ENCODE peak calls at places on chromosomes 16 and 17, in eight cellular contexts. N is H9, U is right lobe of liver, Y is spleen, W is nephron progenitor cell, V is ascending aorta, Z is PC-9, S is uterus. X is an unnamed sample.

GRCh38 chr17:57945999-57946797 is 9.0 kb downstream of the CUEDC1 start:
- DNase-seq in Z (no peak), W (no peak), U (no peak), N (no peak), S (no peak), V (no peak), Y (no peak), X (no peak)

GRCh38 chr16:56764835-56765234 is 34.9 kb downstream of the NUP93 start:
- DNase-seq in V (no peak), Z (no peak), U (no peak), S (no peak), N (no peak), Y (no peak), W (no peak), X (no peak)

GRCh38 chr16:72246423-72246822 is 74.5 kb upstream of the PMFBP1 start:
- DNase-seq in Z (no peak), N (no peak), V (no peak), Y (no peak), U (no peak), S (no peak), W (no peak), X (no peak)

GRCh38 chr17:40819528-40820125 is 2.8 kb downstream of the KRT10 start:
- DNase-seq in S (no peak), W (no peak), U (no peak), Z (no peak), Y (no peak), V (no peak), N (no peak), X (peak)

GRCh38 chr17:78933959-78934568 is 8.9 kb upstream of the TIMP2 start:
- DNase-seq in N (peak), Z (peak), S (peak), U (peak), V (peak), W (peak), Y (peak), X (peak)

GRCh38 chr17:72136692-72137550 is 16.1 kb downstream of the SOX9 start:
- DNase-seq in S (no peak), V (no peak), U (no peak), W (no peak), Z (no peak), Y (no peak), N (no peak), X (no peak)

GRCh38 chr17:50656509-50656908 is 21.8 kb downstream of the ABCC3 start:
- DNase-seq in Y (no peak), N (no peak), W (no peak), U (no peak), S (no peak), V (no peak), Z (no peak), X (no peak)

GRCh38 chr16:12262454-12263180 is 286.1 kb downstream of the SNX29 start:
- DNase-seq in Y (no peak), S (no peak), N (no peak), W (no peak), V (no peak), U (peak), Z (no peak), X (no peak)

GRCh38 chr17:3621146-3621720 is 12.0 kb upstream of the TRPV1 start:
- DNase-seq in S (no peak), U (no peak), Y (no peak), V (no peak), W (no peak), Z (no peak), N (no peak), X (no peak)

GRCh38 chr16:67386861-67387455 is 6.3 kb downstream of the TPPP3 start:
- DNase-seq in V (peak), N (no peak), Z (no peak), W (no peak), S (no peak), U (no peak), Y (no peak), X (no peak)

GRCh38 chr16:12120982-12121652 is 144.6 kb downstream of the SNX29 start:
- DNase-seq in V (no peak), U (no peak), N (no peak), Z (no peak), Y (no peak), W (no peak), S (no peak), X (no peak)

GRCh38 chr17:62704381-62704971 is 77.0 kb downstream of the MRC2 start:
- DNase-seq in N (peak), Z (peak), W (peak), Y (peak), U (no peak), S (peak), V (no peak), X (peak)

GRCh38 chr16:29232811-29233704 is 173.5 kb downstream of the NPIPB11 start:
- DNase-seq in V (peak), N (no peak), Y (no peak), W (no peak), Z (no peak), U (no peak), S (no peak), X (no peak)

GRCh38 chr16:53094013-53094630 is 39.3 kb downstream of the CHD9 start:
- DNase-seq in Z (peak), N (no peak), V (peak), S (peak), Y (peak), W (no peak), U (peak), X (peak)

GRCh38 chr17:63843387-63844292 is 1.2 kb upstream of the SMARCD2 start:
- DNase-seq in V (peak), Y (peak), S (peak), Z (peak), W (no peak), N (no peak), U (no peak), X (peak)

GRCh38 chr16:12468552-12468951 is 335.1 kb downstream of the CPPED1 start:
- DNase-seq in Z (no peak), U (no peak), N (peak), S (no peak), W (no peak), V (no peak), Y (no peak), X (no peak)

GRCh38 chr17:42518755-42519545 is 17.1 kb upstream of the NAGLU start:
- DNase-seq in S (peak), Z (peak), U (peak), V (no peak), N (peak), Y (peak), W (no peak), X (no peak)

GRCh38 chr17:60127068-60128064 is 22.4 kb upstream of the CA4 start:
- DNase-seq in S (no peak), N (no peak), U (no peak), Y (peak), Z (no peak), V (peak), W (no peak), X (no peak)

DNA sequence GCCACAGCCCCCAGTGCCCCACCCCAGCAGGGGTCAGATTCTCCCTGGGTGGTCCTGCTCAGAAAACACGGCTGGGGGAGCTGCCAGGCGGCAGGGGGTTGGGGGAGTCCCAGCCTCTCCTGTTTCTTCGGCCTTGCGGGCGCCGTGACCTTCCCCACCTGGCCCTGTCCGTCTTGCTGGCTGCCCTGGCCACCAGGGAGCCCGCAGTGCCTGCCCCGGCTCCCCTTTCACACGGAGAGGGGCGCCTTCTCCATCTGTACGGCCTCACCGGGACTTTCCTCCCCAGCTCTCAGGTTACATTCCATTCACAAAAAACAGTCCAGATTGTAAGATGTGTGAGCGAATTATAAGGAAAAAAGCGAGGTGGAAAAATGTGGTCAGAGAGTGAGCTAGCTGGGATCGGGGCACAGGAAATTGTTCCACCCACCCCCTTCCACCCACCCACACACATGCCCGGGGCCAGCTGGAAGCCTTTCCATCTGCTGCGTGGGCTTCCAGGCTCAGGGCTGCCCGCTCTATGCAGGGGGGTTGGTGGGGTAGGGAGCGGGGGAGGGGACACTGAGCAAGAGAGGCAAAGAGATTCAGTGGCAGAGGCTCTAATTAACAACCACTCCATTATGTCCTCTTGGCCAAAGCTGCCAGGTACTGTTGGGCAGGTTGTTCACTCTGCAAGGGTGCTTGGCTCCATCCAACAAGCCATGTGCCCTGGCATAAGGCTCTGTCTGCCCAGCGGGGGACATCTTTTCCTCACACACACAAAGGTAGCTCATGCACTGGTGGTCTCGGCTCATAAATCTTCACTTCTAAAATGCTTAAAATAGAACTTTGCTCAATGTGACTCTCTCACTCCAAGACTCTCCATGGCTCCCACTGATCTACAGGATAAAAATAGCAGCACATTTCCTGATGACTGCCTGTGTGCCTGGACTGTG is 14.7 kb upstream of the CIBAR2 start:
- DNase-seq in U (no peak), Y (no peak), N (no peak), V (peak), S (peak), Z (no peak), W (peak), X (no peak)
- TF ChIP-seq CTCF in U (no peak), Y (no peak), N (no peak), V (no peak), S (no peak), Z (no peak), W (no peak), X (no peak)

GRCh38 chr17:82931696-82932060 is 91.9 kb upstream of the ZNF750 start:
- DNase-seq in S (peak), Z (no peak), Y (no peak), W (no peak), U (peak), N (no peak), V (peak), X (no peak)

GRCh38 chr17:82933006-82933310 is 93.1 kb upstream of the ZNF750 start:
- DNase-seq in U (peak), Z (no peak), N (no peak), W (no peak), V (no peak), Y (no peak), S (peak), X (no peak)

GRCh38 chr17:82935944-82936767 is 96.3 kb upstream of the ZNF750 start:
- DNase-seq in U (peak), W (no peak), Z (no peak), V (peak), Y (peak), S (peak), N (no peak), X (no peak)

GRCh38 chr17:82932146-82933005 is 92.6 kb upstream of the ZNF750 start:
- DNase-seq in Y (peak), N (no peak), V (no peak), W (no peak), S (peak), U (peak), Z (no peak), X (no peak)

GRCh38 chr17:82933911-82934310 is 94.1 kb upstream of the ZNF750 start:
- DNase-seq in Y (peak), U (peak), V (peak), S (peak), N (no peak), W (no peak), Z (no peak), X (no peak)
- TF ChIP-seq CTCF in Y (no peak), U (no peak), V (no peak), S (no peak), N (peak), W (no peak), Z (no peak), X (no peak)

DNA sequence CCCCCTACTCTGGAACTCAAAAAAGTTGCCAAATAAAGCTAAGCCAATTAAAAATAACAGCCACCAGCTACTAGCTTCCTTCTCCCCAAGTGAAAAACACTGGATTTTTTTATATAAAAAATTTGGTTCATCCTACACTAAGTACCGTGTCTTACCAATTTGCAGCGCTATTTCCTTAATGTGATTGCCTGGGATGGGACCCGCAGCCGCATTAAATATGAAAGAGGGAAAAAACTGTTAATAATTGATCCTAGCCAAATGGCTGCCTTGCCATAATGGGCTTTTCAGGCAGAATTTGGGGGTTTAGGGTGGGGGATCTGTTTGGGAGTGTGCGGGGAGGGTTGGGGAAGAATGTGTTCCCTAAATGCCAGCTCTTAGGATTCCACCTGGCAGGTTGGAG is 2.0 kb downstream of the HOXB9 start:
- DNase-seq in Y (no peak), Z (no peak), N (no peak), U (no peak), W (no peak), V (no peak), S (no peak), X (no peak)
- TF ChIP-seq CTCF in Y (no peak), Z (no peak), N (no peak), U (no peak), W (no peak), V (no peak), S (no peak), X (no peak)

DNA sequence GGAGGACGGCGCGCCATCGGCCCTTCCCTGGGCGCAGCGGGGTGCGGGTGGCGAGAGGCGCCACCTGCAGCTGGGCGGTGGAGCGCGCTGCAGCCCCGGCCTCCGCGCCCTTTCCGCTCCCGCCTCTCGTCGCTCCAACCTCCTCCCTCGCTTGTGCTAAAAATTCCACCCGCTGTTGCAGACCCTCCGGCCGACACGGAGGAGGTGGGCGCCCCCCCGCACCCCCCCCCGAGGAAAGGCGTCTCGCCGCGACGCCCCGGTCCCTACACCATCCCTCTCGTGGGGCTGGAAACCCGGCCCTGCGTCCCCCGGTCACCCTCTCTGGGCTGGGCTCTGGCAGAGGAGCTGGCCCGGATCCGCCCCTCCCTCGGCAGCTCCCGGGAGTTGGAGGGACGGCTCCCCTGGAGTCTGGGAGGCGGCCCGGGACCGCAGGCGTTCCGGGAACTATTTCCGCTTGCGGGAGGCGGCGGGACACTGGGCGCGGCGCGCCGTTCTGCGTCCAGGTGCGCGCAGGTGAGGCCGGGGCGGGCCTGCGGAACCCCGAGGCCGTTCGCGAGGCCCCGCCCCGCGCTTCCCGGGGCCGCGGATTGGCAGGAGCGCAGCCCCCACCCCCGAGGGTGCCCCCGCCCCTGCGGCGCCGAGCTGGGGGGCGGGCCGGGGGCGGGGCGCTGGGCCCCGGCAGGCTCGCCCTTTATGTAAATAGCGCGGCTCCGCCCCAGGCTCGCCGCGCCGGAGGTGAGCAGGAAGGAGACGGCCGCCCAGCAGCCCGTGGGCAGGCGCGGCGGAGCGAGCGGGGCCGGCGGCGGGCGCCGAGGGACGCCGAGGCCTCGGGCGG is at the start of gene LLGL2:
- DNase-seq in U (peak), S (peak), W (peak), Y (peak), Z (peak), N (peak), V (no peak), X (peak)
- TF ChIP-seq CTCF in U (peak), S (peak), W (no peak), Y (peak), Z (peak), N (peak), V (peak), X (peak)

GRCh38 chr16:19460397-19460796 is 42.7 kb downstream of the TMC5 start:
- DNase-seq in Y (no peak), W (no peak), Z (no peak), V (no peak), U (no peak), N (no peak), S (no peak), X (no peak)
- TF ChIP-seq CTCF in Y (no peak), W (no peak), Z (no peak), V (no peak), U (no peak), N (no peak), S (no peak), X (no peak)

DNA sequence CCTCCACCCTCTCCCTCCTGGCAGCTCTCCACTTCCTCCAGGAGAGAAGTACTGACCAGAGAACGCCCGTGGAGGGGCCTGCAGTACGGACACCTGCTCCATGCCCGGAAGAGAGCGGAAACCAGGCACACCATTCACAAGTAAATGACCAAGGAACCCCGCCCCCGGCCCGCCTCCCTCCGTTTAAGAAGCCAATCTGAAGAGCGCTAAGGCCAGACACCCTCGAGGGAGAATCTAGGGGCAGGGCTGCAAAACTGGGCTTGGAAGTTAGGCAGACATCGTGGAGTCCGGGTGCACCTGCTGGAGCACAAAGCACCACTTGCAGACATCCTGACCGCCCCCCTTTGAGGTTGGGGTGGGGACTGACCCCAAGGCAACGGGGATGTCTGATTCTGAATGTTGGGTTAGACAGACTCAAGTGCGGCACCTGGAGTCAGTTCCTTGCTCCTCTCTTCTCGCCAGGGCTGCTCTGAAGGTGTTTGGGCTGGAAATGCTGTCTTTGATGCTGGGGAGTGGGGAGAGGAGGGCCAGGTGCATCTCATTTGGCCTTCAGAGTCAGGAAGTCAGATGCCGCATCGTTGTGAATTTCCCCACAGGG is 964 bp upstream of the FAAP100 start:
- DNase-seq in N (peak), U (peak), W (peak), Z (peak), V (peak), Y (peak), S (peak), X (peak)
- TF ChIP-seq CTCF in N (no peak), U (no peak), W (no peak), Z (no peak), V (no peak), Y (no peak), S (no peak), X (no peak)

GRCh38 chr16:16121185-16121727 is 102.0 kb downstream of the ABCC6 start:
- DNase-seq in Y (no peak), Z (no peak), S (no peak), N (no peak), V (no peak), U (no peak), W (no peak), X (no peak)
- TF ChIP-seq CTCF in Y (no peak), Z (no peak), S (no peak), N (no peak), V (no peak), U (no peak), W (no peak), X (no peak)